ENCODE peak calls at places on chromosomes 2 and 18, in eight cellular contexts. One of them, this sample, is unnamed.

GRCh38 chr18:25818505-25818904 is 271.9 kb downstream of the SS18 start:
- DNase-seq in uterus: no peak
- DNase-seq in stomach: no peak
- DNase-seq in GM23248: no peak
- DNase-seq in CD8-positive, alpha-beta memory T cell: no peak
- DNase-seq in SJSA1: no peak
- DNase-seq in sigmoid colon: no peak
- DNase-seq in astrocyte: no peak
- DNase-seq in this sample: no peak

GRCh38 chr2:75709297-75709696 is 1.4 kb downstream of the GCFC2 start:
- DNase-seq in GM23248: peak; percentile 11
- DNase-seq in stomach: no peak
- DNase-seq in sigmoid colon: no peak
- DNase-seq in CD8-positive, alpha-beta memory T cell: no peak
- DNase-seq in astrocyte: no peak
- DNase-seq in SJSA1: no peak
- DNase-seq in uterus: no peak
- DNase-seq in this sample: no peak

GRCh38 chr2:172084484-172084733 is 898 bp upstream of the DLX1 start:
- DNase-seq in CD8-positive, alpha-beta memory T cell: no peak
- DNase-seq in sigmoid colon: no peak
- DNase-seq in stomach: no peak
- DNase-seq in GM23248: no peak
- DNase-seq in astrocyte: no peak
- DNase-seq in SJSA1: peak; percentile 83
- DNase-seq in uterus: no peak
- DNase-seq in this sample: no peak

GRCh38 chr18:23924813-23925212 is 89.7 kb upstream of the TTC39C start:
- DNase-seq in astrocyte: peak; percentile 59
- DNase-seq in stomach: no peak
- DNase-seq in CD8-positive, alpha-beta memory T cell: no peak
- DNase-seq in SJSA1: peak; percentile 49
- DNase-seq in GM23248: peak; percentile 82
- DNase-seq in sigmoid colon: no peak
- DNase-seq in uterus: no peak
- DNase-seq in this sample: no peak

GRCh38 chr2:27752551-27753237 is 18.8 kb upstream of the MRPL33 start:
- DNase-seq in stomach: peak; percentile 76
- DNase-seq in sigmoid colon: no peak
- DNase-seq in CD8-positive, alpha-beta memory T cell: no peak
- DNase-seq in astrocyte: no peak
- DNase-seq in SJSA1: no peak
- DNase-seq in GM23248: no peak
- DNase-seq in uterus: no peak
- DNase-seq in this sample: no peak

GRCh38 chr2:240250150-240250984 is 109.9 kb upstream of the OTOS start:
- DNase-seq in SJSA1: no peak
- DNase-seq in astrocyte: no peak
- DNase-seq in CD8-positive, alpha-beta memory T cell: no peak
- DNase-seq in stomach: peak; percentile 20
- DNase-seq in sigmoid colon: peak; percentile 61
- DNase-seq in GM23248: no peak
- DNase-seq in uterus: no peak
- DNase-seq in this sample: no peak

GRCh38 chr2:10220516-10221391 is 82.0 kb upstream of the HPCAL1 start:
- DNase-seq in uterus: no peak
- DNase-seq in sigmoid colon: no peak
- DNase-seq in GM23248: peak; percentile 81
- DNase-seq in astrocyte: peak; percentile 84
- DNase-seq in CD8-positive, alpha-beta memory T cell: no peak
- DNase-seq in stomach: no peak
- DNase-seq in SJSA1: peak; percentile 31
- DNase-seq in this sample: no peak

GRCh38 chr2:54906711-54907110 is 143.5 kb downstream of the RTN4 start:
- DNase-seq in CD8-positive, alpha-beta memory T cell: no peak
- DNase-seq in SJSA1: no peak
- DNase-seq in uterus: no peak
- DNase-seq in sigmoid colon: no peak
- DNase-seq in stomach: no peak
- DNase-seq in astrocyte: no peak
- DNase-seq in GM23248: no peak
- DNase-seq in this sample: no peak

GRCh38 chr2:76998713-76999112 is 523.5 kb downstream of the LRRTM4 start:
- DNase-seq in uterus: no peak
- DNase-seq in astrocyte: peak; percentile 12
- DNase-seq in CD8-positive, alpha-beta memory T cell: no peak
- DNase-seq in sigmoid colon: no peak
- DNase-seq in SJSA1: no peak
- DNase-seq in stomach: no peak
- DNase-seq in GM23248: no peak
- DNase-seq in this sample: no peak

GRCh38 chr2:15334650-15335326 is 226.3 kb downstream of the NBAS start:
- DNase-seq in uterus: no peak
- DNase-seq in stomach: no peak
- DNase-seq in SJSA1: no peak
- DNase-seq in sigmoid colon: no peak
- DNase-seq in CD8-positive, alpha-beta memory T cell: no peak
- DNase-seq in astrocyte: peak; percentile 82
- DNase-seq in GM23248: peak; percentile 41
- DNase-seq in this sample: no peak

GRCh38 chr2:107525420-107525819 is 301.3 kb upstream of the RGPD4 start:
- DNase-seq in stomach: no peak
- DNase-seq in sigmoid colon: no peak
- DNase-seq in GM23248: peak; percentile 42
- DNase-seq in SJSA1: no peak
- DNase-seq in CD8-positive, alpha-beta memory T cell: no peak
- DNase-seq in uterus: no peak
- DNase-seq in astrocyte: peak; percentile 43
- DNase-seq in this sample: no peak
- H3K9me3 ChIP-seq in stomach: no peaks in the 10 kb centered on the region
- H3K9me3 ChIP-seq in sigmoid colon: no peaks in the 10 kb centered on the region
- H3K9me3 ChIP-seq in GM23248: no peaks in the 10 kb centered on the region
- H3K9me3 ChIP-seq in SJSA1: no peaks in the 10 kb centered on the region
- H3K9me3 ChIP-seq in CD8-positive, alpha-beta memory T cell: no peaks in the 10 kb centered on the region
- H3K9me3 ChIP-seq in uterus: no peaks in the 10 kb centered on the region
- H3K9me3 ChIP-seq in astrocyte: no peaks in the 10 kb centered on the region
- H3K9me3 ChIP-seq in this sample: no peaks in the 10 kb centered on the region

DNA sequence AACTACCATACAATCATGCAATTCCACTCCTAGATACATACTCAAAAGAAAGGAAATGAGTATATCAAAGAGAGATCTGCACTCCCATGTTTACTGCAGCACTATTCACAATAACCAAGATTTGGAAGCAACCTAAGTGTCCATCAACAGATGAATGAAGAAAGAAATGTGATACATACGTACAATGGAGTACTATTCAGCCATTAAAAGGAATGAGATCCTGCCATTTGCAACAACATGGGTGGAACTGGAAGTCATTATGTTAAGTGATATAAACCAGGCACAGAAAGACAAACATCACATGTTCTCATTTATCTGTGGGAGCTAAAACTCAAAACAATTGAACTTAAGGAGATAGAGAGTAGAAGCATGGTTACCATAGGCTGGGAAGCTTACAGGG is 63.7 kb downstream of the MAP4K3 start:
- DNase-seq in CD8-positive, alpha-beta memory T cell: no peak
- DNase-seq in sigmoid colon: no peak
- DNase-seq in astrocyte: no peak
- DNase-seq in SJSA1: no peak
- DNase-seq in uterus: no peak
- DNase-seq in stomach: no peak
- DNase-seq in GM23248: no peak
- DNase-seq in this sample: no peak
- H3K9me3 ChIP-seq in CD8-positive, alpha-beta memory T cell: no peaks in the 10 kb centered on the region
- H3K9me3 ChIP-seq in sigmoid colon: no peaks in the 10 kb centered on the region
- H3K9me3 ChIP-seq in astrocyte: no peaks in the 10 kb centered on the region
- H3K9me3 ChIP-seq in SJSA1: no peaks in the 10 kb centered on the region
- H3K9me3 ChIP-seq in uterus: no peaks in the 10 kb centered on the region
- H3K9me3 ChIP-seq in stomach: no peaks in the 10 kb centered on the region
- H3K9me3 ChIP-seq in GM23248: no peaks in the 10 kb centered on the region
- H3K9me3 ChIP-seq in this sample: no peaks in the 10 kb centered on the region

GRCh38 chr18:6156446-6156845 is 258.3 kb downstream of the L3MBTL4 start:
- DNase-seq in astrocyte: no peak
- DNase-seq in SJSA1: no peak
- DNase-seq in stomach: no peak
- DNase-seq in sigmoid colon: no peak
- DNase-seq in uterus: no peak
- DNase-seq in CD8-positive, alpha-beta memory T cell: no peak
- DNase-seq in GM23248: no peak
- DNase-seq in this sample: no peak

GRCh38 chr18:6159426-6159825 is 255.3 kb downstream of the L3MBTL4 start:
- DNase-seq in CD8-positive, alpha-beta memory T cell: no peak
- DNase-seq in GM23248: no peak
- DNase-seq in sigmoid colon: no peak
- DNase-seq in astrocyte: no peak
- DNase-seq in SJSA1: no peak
- DNase-seq in stomach: no peak
- DNase-seq in uterus: no peak
- DNase-seq in this sample: no peak

GRCh38 chr18:6161549-6161948 is 253.2 kb downstream of the L3MBTL4 start:
- DNase-seq in CD8-positive, alpha-beta memory T cell: no peak
- DNase-seq in GM23248: no peak
- DNase-seq in SJSA1: no peak
- DNase-seq in stomach: no peak
- DNase-seq in uterus: no peak
- DNase-seq in sigmoid colon: no peak
- DNase-seq in astrocyte: no peak
- DNase-seq in this sample: no peak

GRCh38 chr18:6155707-6156106 is 259.0 kb downstream of the L3MBTL4 start:
- DNase-seq in astrocyte: no peak
- DNase-seq in GM23248: no peak
- DNase-seq in stomach: no peak
- DNase-seq in CD8-positive, alpha-beta memory T cell: no peak
- DNase-seq in sigmoid colon: no peak
- DNase-seq in uterus: no peak
- DNase-seq in SJSA1: no peak
- DNase-seq in this sample: no peak

DNA sequence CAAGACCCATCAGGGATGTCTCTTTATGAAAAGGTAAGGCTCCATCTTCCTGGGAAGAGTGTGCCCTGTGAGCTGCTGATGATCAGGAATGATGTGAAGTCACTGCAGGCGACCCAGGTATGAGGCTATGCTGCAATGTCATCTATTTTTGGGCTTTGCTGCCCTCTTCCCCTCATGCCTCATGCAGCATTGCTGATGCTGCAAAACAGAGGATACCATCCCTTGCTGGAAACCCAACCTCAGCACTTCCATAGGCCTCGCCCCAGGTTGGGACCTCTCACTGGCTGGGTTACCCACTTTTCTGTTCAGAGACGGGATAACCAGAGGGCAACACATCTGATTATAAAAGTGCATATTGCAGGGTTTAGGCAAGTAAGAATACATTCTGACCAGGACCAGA is 255.8 kb downstream of the L3MBTL4 start:
- DNase-seq in stomach: no peak
- DNase-seq in GM23248: no peak
- DNase-seq in SJSA1: no peak
- DNase-seq in astrocyte: no peak
- DNase-seq in sigmoid colon: no peak
- DNase-seq in CD8-positive, alpha-beta memory T cell: no peak
- DNase-seq in uterus: no peak
- DNase-seq in this sample: no peak
- H3K9me3 ChIP-seq in stomach: peaks cover 6% of the 10 kb centered on the region
- H3K9me3 ChIP-seq in GM23248: no peaks in the 10 kb centered on the region
- H3K9me3 ChIP-seq in SJSA1: no peaks in the 10 kb centered on the region
- H3K9me3 ChIP-seq in astrocyte: no peaks in the 10 kb centered on the region
- H3K9me3 ChIP-seq in sigmoid colon: no peaks in the 10 kb centered on the region
- H3K9me3 ChIP-seq in CD8-positive, alpha-beta memory T cell: no peaks in the 10 kb centered on the region
- H3K9me3 ChIP-seq in uterus: no peaks in the 10 kb centered on the region
- H3K9me3 ChIP-seq in this sample: no peaks in the 10 kb centered on the region

GRCh38 chr18:14976736-14977430 is 228.9 kb downstream of the ANKRD30B start:
- DNase-seq in SJSA1: peak; percentile 41
- DNase-seq in GM23248: peak; percentile 38
- DNase-seq in sigmoid colon: no peak
- DNase-seq in astrocyte: no peak
- DNase-seq in CD8-positive, alpha-beta memory T cell: no peak
- DNase-seq in stomach: no peak
- DNase-seq in uterus: no peak
- DNase-seq in this sample: no peak

GRCh38 chr18:14978962-14979535 is 231.1 kb downstream of the ANKRD30B start:
- DNase-seq in sigmoid colon: no peak
- DNase-seq in CD8-positive, alpha-beta memory T cell: no peak
- DNase-seq in GM23248: peak; percentile 49
- DNase-seq in astrocyte: no peak
- DNase-seq in uterus: no peak
- DNase-seq in SJSA1: no peak
- DNase-seq in stomach: no peak
- DNase-seq in this sample: no peak

GRCh38 chr18:14975431-14975830 is 227.5 kb downstream of the ANKRD30B start:
- DNase-seq in stomach: no peak
- DNase-seq in GM23248: no peak
- DNase-seq in SJSA1: no peak
- DNase-seq in CD8-positive, alpha-beta memory T cell: no peak
- DNase-seq in sigmoid colon: no peak
- DNase-seq in astrocyte: no peak
- DNase-seq in uterus: no peak
- DNase-seq in this sample: no peak

GRCh38 chr18:14978191-14978590 is 230.2 kb downstream of the ANKRD30B start:
- DNase-seq in CD8-positive, alpha-beta memory T cell: no peak
- DNase-seq in astrocyte: no peak
- DNase-seq in uterus: no peak
- DNase-seq in sigmoid colon: no peak
- DNase-seq in GM23248: no peak
- DNase-seq in stomach: no peak
- DNase-seq in SJSA1: no peak
- DNase-seq in this sample: no peak

DNA sequence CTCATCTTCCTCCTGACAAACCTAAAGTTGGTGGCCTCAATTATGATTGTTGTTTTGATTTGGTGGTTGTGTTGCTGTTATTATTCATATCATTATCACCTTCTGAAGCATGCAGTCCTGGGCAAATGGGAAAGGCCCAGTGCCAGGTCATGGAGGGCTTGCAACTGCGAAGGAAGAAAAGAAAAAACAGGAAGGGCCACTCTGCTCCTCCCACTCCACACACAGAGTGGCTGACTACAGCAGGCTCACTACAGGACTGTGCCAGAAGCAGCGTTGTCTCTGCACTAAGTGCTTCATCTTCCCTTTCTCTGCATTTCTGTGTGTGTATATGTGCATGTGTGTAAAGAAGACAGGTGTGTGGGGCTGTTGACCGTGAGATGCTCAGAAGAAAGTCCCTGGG is 231.9 kb downstream of the ANKRD30B start:
- DNase-seq in GM23248: no peak
- DNase-seq in CD8-positive, alpha-beta memory T cell: no peak
- DNase-seq in SJSA1: no peak
- DNase-seq in astrocyte: no peak
- DNase-seq in sigmoid colon: no peak
- DNase-seq in uterus: no peak
- DNase-seq in stomach: no peak
- DNase-seq in this sample: no peak
- H3K9me3 ChIP-seq in GM23248: no peaks in the 10 kb centered on the region
- H3K9me3 ChIP-seq in CD8-positive, alpha-beta memory T cell: no peaks in the 10 kb centered on the region
- H3K9me3 ChIP-seq in SJSA1: no peaks in the 10 kb centered on the region
- H3K9me3 ChIP-seq in astrocyte: peaks cover 3% of the 10 kb centered on the region
- H3K9me3 ChIP-seq in sigmoid colon: no peaks in the 10 kb centered on the region
- H3K9me3 ChIP-seq in uterus: no peaks in the 10 kb centered on the region
- H3K9me3 ChIP-seq in stomach: no peaks in the 10 kb centered on the region
- H3K9me3 ChIP-seq in this sample: no peaks in the 10 kb centered on the region

This sample was measured in T-helper 17 cell.